ENCODE peak calls at places on chromosomes 16 and 17, in ten cellular contexts. One of them, this sample, is unnamed.
A peak's percentile ranks its signal among the peaks of the same experiment; 100 is the strongest.

GRCh38 chr17:61401280-61402072 is 1.8 kb downstream of the TBX2 start:
- DNase-seq in T-cell: no peak
- DNase-seq in ovary: no peak
- DNase-seq in foreskin fibroblast: no peak
- DNase-seq in erythroblast: no peak
- DNase-seq in non-pigmented ciliary epithelial cell: no peak
- DNase-seq in substantia nigra: no peak
- DNase-seq in NCI-H345: no peak
- DNase-seq in H1: no peak
- DNase-seq in posterior vena cava: no peak
- DNase-seq in this sample: no peak

GRCh38 chr16:528111-529011 is 849 bp downstream of the CAPN15 start:
- DNase-seq in T-cell: peak; percentile 32
- DNase-seq in ovary: peak; percentile 73
- DNase-seq in foreskin fibroblast: peak; percentile 77
- DNase-seq in erythroblast: peak; percentile 71
- DNase-seq in non-pigmented ciliary epithelial cell: no peak
- DNase-seq in substantia nigra: no peak
- DNase-seq in NCI-H345: peak; percentile 23
- DNase-seq in H1: no peak
- DNase-seq in posterior vena cava: no peak
- DNase-seq in this sample: no peak

GRCh38 chr16:53456625-53457024 is 22.4 kb downstream of the RBL2 start:
- DNase-seq in T-cell: peak; percentile 66
- DNase-seq in ovary: no peak
- DNase-seq in foreskin fibroblast: no peak
- DNase-seq in erythroblast: no peak
- DNase-seq in non-pigmented ciliary epithelial cell: no peak
- DNase-seq in substantia nigra: no peak
- DNase-seq in NCI-H345: no peak
- DNase-seq in H1: no peak
- DNase-seq in posterior vena cava: no peak
- DNase-seq in this sample: peak; percentile 7

GRCh38 chr16:54282923-54283734 is 3.5 kb downstream of the IRX3 start:
- DNase-seq in T-cell: no peak
- DNase-seq in ovary: no peak
- DNase-seq in foreskin fibroblast: no peak
- DNase-seq in erythroblast: no peak
- DNase-seq in non-pigmented ciliary epithelial cell: no peak
- DNase-seq in substantia nigra: no peak
- DNase-seq in NCI-H345: no peak
- DNase-seq in H1: no peak
- DNase-seq in posterior vena cava: no peak
- DNase-seq in this sample: no peak

GRCh38 chr16:49283376-49284049 is 1.9 kb upstream of the CBLN1 start:
- DNase-seq in T-cell: no peak
- DNase-seq in ovary: no peak
- DNase-seq in foreskin fibroblast: no peak
- DNase-seq in erythroblast: no peak
- DNase-seq in non-pigmented ciliary epithelial cell: no peak
- DNase-seq in substantia nigra: no peak
- DNase-seq in NCI-H345: no peak
- DNase-seq in H1: no peak
- DNase-seq in posterior vena cava: no peak
- DNase-seq in this sample: no peak

GRCh38 chr17:80248001-80248893 is 12.4 kb upstream of the RNF213 start:
- DNase-seq in T-cell: no peak
- DNase-seq in ovary: no peak
- DNase-seq in foreskin fibroblast: no peak
- DNase-seq in erythroblast: no peak
- DNase-seq in non-pigmented ciliary epithelial cell: no peak
- DNase-seq in substantia nigra: no peak
- DNase-seq in NCI-H345: no peak
- DNase-seq in H1: no peak
- DNase-seq in posterior vena cava: no peak
- DNase-seq in this sample: no peak

GRCh38 chr17:40065041-40065770 is 2.4 kb downstream of the THRA start:
- DNase-seq in T-cell: no peak
- DNase-seq in ovary: peak; percentile 69
- DNase-seq in foreskin fibroblast: no peak
- DNase-seq in erythroblast: no peak
- DNase-seq in non-pigmented ciliary epithelial cell: no peak
- DNase-seq in substantia nigra: no peak
- DNase-seq in NCI-H345: no peak
- DNase-seq in H1: no peak
- DNase-seq in posterior vena cava: peak; percentile 62
- DNase-seq in this sample: no peak

GRCh38 chr17:67995568-67996191 is 589 bp downstream of the C17orf58 start:
- DNase-seq in T-cell: peak; percentile 16
- DNase-seq in ovary: peak; percentile 65
- DNase-seq in foreskin fibroblast: no peak
- DNase-seq in erythroblast: peak; percentile 41
- DNase-seq in non-pigmented ciliary epithelial cell: no peak
- DNase-seq in substantia nigra: no peak
- DNase-seq in NCI-H345: peak; percentile 28
- DNase-seq in H1: no peak
- DNase-seq in posterior vena cava: peak; percentile 84
- DNase-seq in this sample: no peak

GRCh38 chr16:8956265-8957060 is 7.2 kb downstream of the USP7 start:
- DNase-seq in T-cell: no peak
- DNase-seq in ovary: no peak
- DNase-seq in foreskin fibroblast: no peak
- DNase-seq in erythroblast: peak; percentile 10
- DNase-seq in non-pigmented ciliary epithelial cell: no peak
- DNase-seq in substantia nigra: no peak
- DNase-seq in NCI-H345: no peak
- DNase-seq in H1: no peak
- DNase-seq in posterior vena cava: peak; percentile 73
- DNase-seq in this sample: no peak

GRCh38 chr16:89265647-89266046 is 48.1 kb downstream of the ZNF778 start:
- DNase-seq in T-cell: no peak
- DNase-seq in ovary: no peak
- DNase-seq in foreskin fibroblast: no peak
- DNase-seq in erythroblast: no peak
- DNase-seq in non-pigmented ciliary epithelial cell: no peak
- DNase-seq in substantia nigra: no peak
- DNase-seq in NCI-H345: no peak
- DNase-seq in H1: no peak
- DNase-seq in posterior vena cava: no peak
- DNase-seq in this sample: no peak

GRCh38 chr17:42852351-42852750 is 1.4 kb downstream of the AOC3 start:
- DNase-seq in T-cell: no peak
- DNase-seq in ovary: no peak
- DNase-seq in foreskin fibroblast: no peak
- DNase-seq in erythroblast: no peak
- DNase-seq in non-pigmented ciliary epithelial cell: no peak
- DNase-seq in substantia nigra: no peak
- DNase-seq in NCI-H345: no peak
- DNase-seq in H1: no peak
- DNase-seq in posterior vena cava: peak; percentile 76
- DNase-seq in this sample: no peak

GRCh38 chr16:9480503-9480902 is 389.1 kb downstream of the HAPSTR1 start:
- DNase-seq in T-cell: no peak
- DNase-seq in ovary: no peak
- DNase-seq in foreskin fibroblast: no peak
- DNase-seq in erythroblast: no peak
- DNase-seq in non-pigmented ciliary epithelial cell: no peak
- DNase-seq in substantia nigra: no peak
- DNase-seq in NCI-H345: no peak
- DNase-seq in H1: no peak
- DNase-seq in posterior vena cava: no peak
- DNase-seq in this sample: no peak

GRCh38 chr17:61426482-61427304 is 25.5 kb upstream of the TBX4 start:
- DNase-seq in T-cell: no peak
- DNase-seq in ovary: no peak
- DNase-seq in foreskin fibroblast: peak; percentile 57
- DNase-seq in erythroblast: no peak
- DNase-seq in non-pigmented ciliary epithelial cell: no peak
- DNase-seq in substantia nigra: no peak
- DNase-seq in NCI-H345: no peak
- DNase-seq in H1: no peak
- DNase-seq in posterior vena cava: no peak
- DNase-seq in this sample: no peak

GRCh38 chr16:89697616-89698331 is 3.7 kb downstream of the SPATA2L start:
- DNase-seq in T-cell: no peak
- DNase-seq in ovary: peak; percentile 46
- DNase-seq in foreskin fibroblast: no peak
- DNase-seq in erythroblast: no peak
- DNase-seq in non-pigmented ciliary epithelial cell: no peak
- DNase-seq in substantia nigra: no peak
- DNase-seq in NCI-H345: peak; percentile 49
- DNase-seq in H1: no peak
- DNase-seq in posterior vena cava: no peak
- DNase-seq in this sample: no peak

GRCh38 chr17:7710341-7710740 is 5.3 kb downstream of the EFNB3 start:
- DNase-seq in T-cell: no peak
- DNase-seq in ovary: no peak
- DNase-seq in foreskin fibroblast: no peak
- DNase-seq in erythroblast: no peak
- DNase-seq in non-pigmented ciliary epithelial cell: no peak
- DNase-seq in substantia nigra: no peak
- DNase-seq in NCI-H345: no peak
- DNase-seq in H1: no peak
- DNase-seq in posterior vena cava: peak; percentile 26
- DNase-seq in this sample: no peak

GRCh38 chr17:67253379-67253778 is 8.4 kb upstream of the HELZ start:
- DNase-seq in T-cell: no peak
- DNase-seq in ovary: no peak
- DNase-seq in foreskin fibroblast: no peak
- DNase-seq in erythroblast: no peak
- DNase-seq in non-pigmented ciliary epithelial cell: no peak
- DNase-seq in substantia nigra: no peak
- DNase-seq in NCI-H345: no peak
- DNase-seq in H1: no peak
- DNase-seq in posterior vena cava: no peak
- DNase-seq in this sample: no peak

GRCh38 chr17:40311575-40311974 is 2.6 kb downstream of the RARA start:
- DNase-seq in T-cell: no peak
- DNase-seq in ovary: peak; percentile 70
- DNase-seq in foreskin fibroblast: no peak
- DNase-seq in erythroblast: no peak
- DNase-seq in non-pigmented ciliary epithelial cell: no peak
- DNase-seq in substantia nigra: no peak
- DNase-seq in NCI-H345: peak; percentile 27
- DNase-seq in H1: no peak
- DNase-seq in posterior vena cava: no peak
- DNase-seq in this sample: no peak

GRCh38 chr16:4800290-4801041 is 2.0 kb downstream of the ROGDI start:
- DNase-seq in T-cell: no peak
- DNase-seq in ovary: peak; percentile 49
- DNase-seq in foreskin fibroblast: no peak
- DNase-seq in erythroblast: peak; percentile 69
- DNase-seq in non-pigmented ciliary epithelial cell: no peak
- DNase-seq in substantia nigra: peak; percentile 77
- DNase-seq in NCI-H345: no peak
- DNase-seq in H1: no peak
- DNase-seq in posterior vena cava: no peak
- DNase-seq in this sample: no peak

GRCh38 chr16:55039931-55040330 is 109.3 kb downstream of the IRX5 start:
- DNase-seq in T-cell: no peak
- DNase-seq in ovary: no peak
- DNase-seq in foreskin fibroblast: no peak
- DNase-seq in erythroblast: no peak
- DNase-seq in non-pigmented ciliary epithelial cell: no peak
- DNase-seq in substantia nigra: no peak
- DNase-seq in NCI-H345: no peak
- DNase-seq in H1: no peak
- DNase-seq in posterior vena cava: no peak
- DNase-seq in this sample: no peak

GRCh38 chr17:77365584-77366186 is 224.9 kb downstream of the SEC14L1 start:
- DNase-seq in T-cell: no peak
- DNase-seq in ovary: peak; percentile 67
- DNase-seq in foreskin fibroblast: peak; percentile 81
- DNase-seq in erythroblast: no peak
- DNase-seq in non-pigmented ciliary epithelial cell: no peak
- DNase-seq in substantia nigra: no peak
- DNase-seq in NCI-H345: peak; percentile 93
- DNase-seq in H1: no peak
- DNase-seq in posterior vena cava: peak; percentile 89
- DNase-seq in this sample: no peak

GRCh38 chr16:4966736-4967453 is 8.8 kb downstream of the SEC14L5 start:
- DNase-seq in T-cell: no peak
- DNase-seq in ovary: no peak
- DNase-seq in foreskin fibroblast: no peak
- DNase-seq in erythroblast: no peak
- DNase-seq in non-pigmented ciliary epithelial cell: no peak
- DNase-seq in substantia nigra: no peak
- DNase-seq in NCI-H345: no peak
- DNase-seq in H1: no peak
- DNase-seq in posterior vena cava: peak; percentile 30
- DNase-seq in this sample: no peak